ENCODE peak calls at places on chromosome 19, in nine cellular contexts. Y is sigmoid colon, X is H1, O is stomach, T is transverse colon, B is K562, H is esophagus muscularis mucosa, R is suprapubic skin, C is SK-N-SH. L is an unnamed sample.
A peak's percentile ranks its signal among the peaks of the same experiment; 100 is the strongest.

GRCh38 chr19:53595510-53595867 is 36.3 kb upstream of the DPRX start:
- DNase-seq in T (no peak), X (no peak), H (no peak), C (no peak), Y (no peak), R (no peak), O (no peak), B (no peak), L (no peak)

GRCh38 chr19:33219261-33219812 is 6.3 kb downstream of the SLC7A10 start:
- DNase-seq in Y (no peak), X (peak; percentile 78), R (no peak), B (peak; percentile 18), T (no peak), C (no peak), O (no peak), H (no peak), L (no peak)

GRCh38 chr19:34480971-34481821 is at the start of gene WTIP:
- DNase-seq in X (peak; percentile 88), R (peak; percentile 78), C (peak; percentile 78), O (peak; percentile 67), T (peak; percentile 41), H (no peak), Y (peak; percentile 86), B (no peak), L (peak; percentile 94)

GRCh38 chr19:16208064-16208759 is 10.5 kb downstream of the AP1M1 start:
- DNase-seq in X (no peak), H (no peak), B (no peak), R (no peak), T (no peak), Y (peak; percentile 43), O (no peak), C (no peak), L (no peak)

GRCh38 chr19:44865196-44865767 is 19.2 kb downstream of the NECTIN2 start:
- DNase-seq in Y (no peak), C (no peak), B (no peak), H (no peak), X (no peak), T (no peak), O (no peak), R (no peak), L (no peak)

GRCh38 chr19:43544077-43544476 is 11.1 kb downstream of the ZNF575 start:
- DNase-seq in X (no peak), H (no peak), R (no peak), B (no peak), T (no peak), O (no peak), Y (no peak), C (no peak), L (no peak)

GRCh38 chr19:37221136-37221535 is 3.1 kb downstream of the ZNF383 start:
- DNase-seq in O (no peak), H (no peak), Y (no peak), R (no peak), B (no peak), C (no peak), T (no peak), X (no peak), L (no peak)

GRCh38 chr19:38485541-38486285 is 52.2 kb downstream of the RYR1 start:
- DNase-seq in B (no peak), Y (no peak), H (no peak), C (no peak), X (no peak), T (no peak), R (no peak), O (no peak), L (peak; percentile 77)

GRCh38 chr19:39403331-39404312 is 3.0 kb upstream of the ZFP36 start:
- DNase-seq in B (peak; percentile 91), Y (peak; percentile 100), R (peak; percentile 100), C (no peak), H (peak; percentile 100), X (peak; percentile 80), T (peak; percentile 99), O (peak; percentile 98), L (peak; percentile 99)

GRCh38 chr19:57719424-57719823 is 8.0 kb downstream of the ZNF671 start:
- DNase-seq in O (no peak), B (no peak), Y (no peak), C (no peak), X (peak; percentile 14), T (no peak), H (no peak), R (no peak), L (no peak)

GRCh38 chr19:50639121-50640112 is at the start of gene SYT3:
- DNase-seq in O (peak; percentile 48), H (no peak), B (peak; percentile 79), Y (peak; percentile 74), T (peak; percentile 20), X (peak; percentile 80), R (no peak), C (peak; percentile 95), L (peak; percentile 84)

DNA sequence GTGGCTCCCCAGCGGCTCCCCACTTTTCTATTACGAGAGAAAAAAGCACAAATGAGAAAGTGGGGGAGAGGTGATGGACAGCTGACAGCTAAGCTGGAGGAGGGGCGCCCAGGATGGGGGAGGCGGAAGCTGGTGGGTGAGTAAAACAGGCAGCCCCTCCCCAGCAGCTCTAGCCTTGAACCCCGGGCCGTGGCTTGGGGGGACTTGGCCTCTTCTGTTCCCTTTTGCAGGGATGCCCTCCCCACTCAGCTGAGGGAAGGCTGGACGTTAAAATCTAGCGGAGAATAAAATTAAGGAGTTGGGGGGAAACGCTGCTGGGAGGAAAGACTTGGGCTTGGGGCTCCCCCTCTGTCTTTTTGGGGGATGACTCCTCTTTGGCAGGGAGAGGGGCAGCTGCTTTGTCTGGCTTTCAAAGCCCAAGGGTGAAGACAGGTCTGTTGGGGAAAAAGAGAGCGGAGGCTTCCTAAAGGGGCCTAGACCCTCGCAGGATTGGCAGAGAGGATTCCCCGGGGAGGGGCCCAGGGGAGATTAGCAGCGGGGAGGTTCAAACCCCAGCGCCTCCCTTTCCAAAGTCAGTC is 1.4 kb upstream of the SAMD1 start:
- DNase-seq in O (no peak), T (no peak), C (no peak), X (peak; percentile 77), R (peak; percentile 66), B (peak; percentile 57), Y (no peak), H (no peak), L (no peak)
- TF ChIP-seq POLR2AphosphoS5 in O (no peak), T (no peak), C (no peak), X (no peak), R (no peak), B (no peak), Y (no peak), H (no peak), L (no peak)

DNA sequence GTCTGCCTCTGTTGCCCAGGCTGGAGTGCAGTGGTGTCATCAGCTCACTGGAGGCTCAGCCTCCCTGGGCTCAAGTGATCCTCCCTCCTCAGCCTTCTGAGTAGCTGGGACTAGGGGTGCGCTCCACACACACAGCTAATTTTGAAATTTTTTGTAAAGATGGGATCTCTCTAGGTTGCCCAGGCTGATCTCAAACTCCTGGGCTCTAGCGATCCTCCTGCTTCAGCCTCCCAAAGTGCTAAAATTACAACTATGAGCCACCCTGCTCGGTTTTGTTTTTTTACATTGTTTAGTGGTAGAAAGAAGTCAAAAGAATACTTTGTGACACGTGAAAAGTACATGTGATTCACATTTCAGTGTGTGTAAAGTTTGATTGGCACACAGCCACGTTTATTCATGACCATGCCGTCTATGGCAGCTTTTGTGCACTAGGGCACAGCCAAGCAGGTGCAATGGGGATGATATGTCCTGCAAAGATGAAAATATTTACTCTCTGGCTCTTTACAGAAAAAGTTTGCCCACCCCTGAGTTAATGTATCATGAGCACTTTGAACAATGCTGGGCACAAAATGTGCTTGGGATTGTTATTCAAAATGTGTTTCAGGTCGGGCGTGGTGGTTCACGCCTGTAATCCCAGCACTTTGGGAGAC is 16.2 kb upstream of the NFIC start:
- DNase-seq in T (peak; percentile 68), H (no peak), Y (peak; percentile 80), B (no peak), R (no peak), X (no peak), C (no peak), O (peak; percentile 76), L (no peak)
- TF ChIP-seq EP300 in T (peak; percentile 76), H (peak; percentile 99), Y (peak; percentile 41), B (no peak), R (peak; percentile 91), X (no peak), C (no peak), O (no peak), L (no peak)

DNA sequence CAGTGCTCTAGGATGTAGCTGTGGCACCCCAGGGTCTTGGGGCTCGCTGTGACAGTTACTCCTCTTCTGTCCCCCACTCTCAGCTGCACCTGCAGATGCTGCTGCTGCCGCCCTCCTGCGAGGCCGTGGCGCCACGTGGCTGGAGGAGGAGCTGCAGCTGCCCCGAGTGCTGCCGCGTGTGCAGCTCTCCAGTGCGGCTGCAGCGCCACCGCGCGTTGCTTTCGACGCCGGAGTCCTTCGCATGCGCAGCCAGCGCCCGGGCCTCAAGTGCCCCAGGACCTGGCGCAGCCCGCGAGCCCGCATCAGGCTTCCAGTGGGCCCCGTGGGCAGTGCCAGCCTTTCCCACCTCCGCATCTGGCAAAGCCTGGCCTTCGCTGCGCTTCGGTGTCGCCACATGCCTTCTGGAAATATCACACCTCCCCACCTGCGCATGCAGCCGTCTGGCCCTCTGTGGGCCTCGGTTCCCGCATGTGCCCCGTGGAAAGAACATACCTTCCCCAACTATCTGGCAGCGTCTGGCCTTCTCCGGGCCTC is 692 bp upstream of the ZNF580 start:
- DNase-seq in O (peak; percentile 71), H (no peak), B (peak; percentile 81), R (no peak), Y (peak; percentile 83), X (no peak), C (peak; percentile 83), T (peak; percentile 73), L (peak; percentile 95)
- TF ChIP-seq POLR2AphosphoS5 in O (peak; percentile 58), H (peak; percentile 47), B (no peak), R (no peak), Y (no peak), X (no peak), C (no peak), T (peak; percentile 19), L (peak; percentile 23)

GRCh38 chr19:9945319-9945966 is 9.1 kb upstream of the OLFM2 start:
- DNase-seq in H (peak; percentile 93), C (peak; percentile 78), O (peak; percentile 41), R (peak; percentile 93), X (no peak), Y (peak; percentile 98), B (peak; percentile 71), T (peak; percentile 73), L (peak; percentile 69)
- TF ChIP-seq EP300 in H (no peak), C (peak; percentile 73), O (no peak), R (no peak), X (no peak), Y (no peak), B (no peak), T (no peak), L (no peak)

DNA sequence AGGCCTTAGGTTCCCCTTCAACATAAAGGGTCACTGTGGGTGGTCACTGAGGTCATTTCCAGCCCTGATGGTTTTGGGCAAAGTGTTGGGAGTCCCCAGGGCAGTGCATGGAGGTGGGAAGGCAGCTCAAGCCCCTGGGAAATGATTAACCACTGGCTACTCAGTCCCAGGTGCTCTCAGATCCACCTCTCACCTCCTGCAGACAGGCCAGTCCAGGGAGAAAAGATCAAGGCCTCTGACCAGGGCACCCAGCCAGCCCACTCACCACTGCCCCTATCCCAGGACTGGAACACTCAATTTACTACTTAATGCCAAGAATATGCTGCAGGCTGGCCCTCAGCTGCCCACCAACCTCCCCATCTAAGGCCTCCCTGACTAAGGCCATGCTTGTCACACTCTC is 1307.9 kb downstream of the UQCRFS1 start:
- DNase-seq in C (no peak), X (no peak), H (no peak), Y (no peak), O (no peak), B (no peak), R (no peak), T (no peak), L (no peak)
- TF ChIP-seq POLR2AphosphoS5 in C (no peak), X (no peak), H (no peak), Y (no peak), O (no peak), B (no peak), R (no peak), T (no peak), L (no peak)

GRCh38 chr19:28990522-28990921 is 222.4 kb downstream of the UQCRFS1 start:
- DNase-seq in Y (no peak), O (no peak), X (no peak), H (no peak), C (no peak), B (no peak), R (no peak), T (no peak), L (no peak)
- TF ChIP-seq EP300 in Y (no peak), O (no peak), X (no peak), H (no peak), C (no peak), B (no peak), R (no peak), T (no peak), L (no peak)